ENCODE peak calls at places on chromosome 20, in four cellular contexts. P, I, T and V are unnamed samples.

GRCh38 chr20:61434361-61434781 is 182.3 kb downstream of the CDH4 start:
- DNase-seq in P (no peak), I (no peak), T (no peak), V (no peak)

GRCh38 chr20:49505518-49505917 is 23.1 kb upstream of the KCNB1 start:
- DNase-seq in P (peak), I (peak), T (no peak), V (peak)

GRCh38 chr20:7285918-7286556 is 518.6 kb downstream of the BMP2 start:
- DNase-seq in P (peak), I (peak), T (no peak), V (peak)

GRCh38 chr20:50251992-50252491 is 61.4 kb downstream of the CEBPB start:
- DNase-seq in P (no peak), I (no peak), T (no peak), V (no peak)

GRCh38 chr20:23646106-23646958 is 8.6 kb upstream of the CST3 start:
- DNase-seq in P (no peak), I (no peak), T (no peak), V (no peak)

GRCh38 chr20:32004963-32005362 is 5.3 kb upstream of the CCM2L start:
- DNase-seq in P (no peak), I (no peak), T (no peak), V (no peak)

GRCh38 chr20:15992564-15992963 is 580.7 kb downstream of the KIF16B start:
- DNase-seq in P (no peak), I (no peak), T (no peak), V (no peak)

GRCh38 chr20:57698191-57698866 is 11.5 kb downstream of the PMEPA1 start:
- DNase-seq in P (no peak), I (no peak), T (no peak), V (no peak)

GRCh38 chr20:39897781-39898466 is 791.1 kb downstream of the MAFB start:
- DNase-seq in P (no peak), I (no peak), T (no peak), V (no peak)

GRCh38 chr20:54207743-54208491 is at the start of gene PFDN4:
- DNase-seq in P (peak), I (peak), T (peak), V (peak)

GRCh38 chr20:1788039-1788438 is 107.2 kb upstream of the SIRPA start:
- DNase-seq in P (no peak), I (no peak), T (no peak), V (no peak)

GRCh38 chr20:62624325-62624690 is 18.0 kb upstream of the SLCO4A1 start:
- DNase-seq in P (no peak), I (no peak), T (no peak), V (no peak)